ENCODE peak calls at places on chromosomes 4 and X, in six cellular contexts. One of them, this sample, is unnamed.

GRCh38 chrX:21741869-21742701 is 15.8 kb downstream of the SMPX start:
- DNase-seq in AG08396: no peak
- DNase-seq in left colon: no peak
- DNase-seq in effector CD4-positive, alpha-beta T cell: no peak
- DNase-seq in hepatic stellate cell: no peak
- DNase-seq in cardiac muscle cell: peak
- DNase-seq in this sample: no peak

GRCh38 chrX:48854898-48855297 is 19.5 kb upstream of the PCSK1N start:
- DNase-seq in AG08396: no peak
- DNase-seq in cardiac muscle cell: no peak
- DNase-seq in hepatic stellate cell: no peak
- DNase-seq in left colon: no peak
- DNase-seq in effector CD4-positive, alpha-beta T cell: no peak
- DNase-seq in this sample: no peak

GRCh38 chr4:126223784-126224407 is 909.1 kb downstream of the FAT4 start:
- DNase-seq in effector CD4-positive, alpha-beta T cell: no peak
- DNase-seq in AG08396: no peak
- DNase-seq in left colon: no peak
- DNase-seq in hepatic stellate cell: no peak
- DNase-seq in cardiac muscle cell: peak
- DNase-seq in this sample: peak

GRCh38 chr4:70877539-70877938 is 24.6 kb upstream of the MOB1B start:
- DNase-seq in cardiac muscle cell: no peak
- DNase-seq in hepatic stellate cell: no peak
- DNase-seq in left colon: no peak
- DNase-seq in effector CD4-positive, alpha-beta T cell: no peak
- DNase-seq in AG08396: no peak
- DNase-seq in this sample: no peak

GRCh38 chrX:107747596-107748161 is 27.9 kb downstream of the TSC22D3 start:
- DNase-seq in cardiac muscle cell: peak
- DNase-seq in left colon: peak
- DNase-seq in effector CD4-positive, alpha-beta T cell: no peak
- DNase-seq in hepatic stellate cell: peak
- DNase-seq in AG08396: peak
- DNase-seq in this sample: peak

GRCh38 chrX:150405576-150405975 is 42.5 kb downstream of the MAMLD1 start:
- DNase-seq in effector CD4-positive, alpha-beta T cell: no peak
- DNase-seq in AG08396: no peak
- DNase-seq in cardiac muscle cell: peak
- DNase-seq in hepatic stellate cell: no peak
- DNase-seq in left colon: no peak
- DNase-seq in this sample: no peak

GRCh38 chr4:159105761-159106243 is 2.9 kb downstream of the RAPGEF2 start:
- DNase-seq in cardiac muscle cell: no peak
- DNase-seq in AG08396: peak
- DNase-seq in hepatic stellate cell: no peak
- DNase-seq in effector CD4-positive, alpha-beta T cell: no peak
- DNase-seq in left colon: peak
- DNase-seq in this sample: peak

GRCh38 chr4:106038012-106038411 is 142.7 kb downstream of the NPNT start:
- DNase-seq in effector CD4-positive, alpha-beta T cell: no peak
- DNase-seq in left colon: no peak
- DNase-seq in cardiac muscle cell: no peak
- DNase-seq in hepatic stellate cell: no peak
- DNase-seq in AG08396: no peak
- DNase-seq in this sample: no peak

GRCh38 chr4:71669291-71669690 is 114.6 kb downstream of the GC start:
- DNase-seq in AG08396: no peak
- DNase-seq in cardiac muscle cell: no peak
- DNase-seq in effector CD4-positive, alpha-beta T cell: no peak
- DNase-seq in left colon: no peak
- DNase-seq in hepatic stellate cell: no peak
- DNase-seq in this sample: no peak

GRCh38 chr4:113292371-113293042 is 243.1 kb downstream of the ANK2 start:
- DNase-seq in effector CD4-positive, alpha-beta T cell: no peak
- DNase-seq in left colon: peak
- DNase-seq in AG08396: peak
- DNase-seq in cardiac muscle cell: peak
- DNase-seq in hepatic stellate cell: no peak
- DNase-seq in this sample: peak

GRCh38 chrX:48278958-48279357 is 23.8 kb downstream of the SSX1 start:
- DNase-seq in cardiac muscle cell: no peak
- DNase-seq in hepatic stellate cell: no peak
- DNase-seq in effector CD4-positive, alpha-beta T cell: no peak
- DNase-seq in AG08396: peak
- DNase-seq in left colon: no peak
- DNase-seq in this sample: peak

GRCh38 chr4:54908744-54909143 is 216.7 kb downstream of the KDR start:
- DNase-seq in hepatic stellate cell: no peak
- DNase-seq in AG08396: no peak
- DNase-seq in cardiac muscle cell: no peak
- DNase-seq in effector CD4-positive, alpha-beta T cell: no peak
- DNase-seq in left colon: no peak
- DNase-seq in this sample: no peak

GRCh38 chrX:74500067-74500466 is 78.8 kb downstream of the SLC16A2 start:
- DNase-seq in effector CD4-positive, alpha-beta T cell: no peak
- DNase-seq in hepatic stellate cell: no peak
- DNase-seq in left colon: no peak
- DNase-seq in cardiac muscle cell: no peak
- DNase-seq in AG08396: no peak
- DNase-seq in this sample: no peak

GRCh38 chr4:153683763-153684181 is 308 bp upstream of the TLR2 start:
- DNase-seq in cardiac muscle cell: no peak
- DNase-seq in AG08396: no peak
- DNase-seq in hepatic stellate cell: no peak
- DNase-seq in effector CD4-positive, alpha-beta T cell: no peak
- DNase-seq in left colon: no peak
- DNase-seq in this sample: no peak

This sample was measured in foreskin fibroblast.